ENCODE peak calls at places on chromosomes 12 and 14, in seven cellular contexts. N is natural killer cell, P is GM12865, J is PC-3, A is Peyer's patch, M is left ventricle myocardium inferior, L is AG09309. Y is an unnamed sample.

GRCh38 chr14:20482382-20482781 is 13.2 kb downstream of the PNP start:
- DNase-seq in N (no peak), P (no peak), J (no peak), A (no peak), M (no peak), L (no peak), Y (no peak)

GRCh38 chr14:30607156-30607780 is 14.9 kb upstream of the SCFD1 start:
- DNase-seq in N (no peak), P (no peak), J (no peak), A (no peak), M (no peak), L (no peak), Y (no peak)

GRCh38 chr12:126493366-126494108 is 1428.3 kb downstream of the AACS start:
- DNase-seq in N (no peak), P (no peak), J (peak), A (no peak), M (no peak), L (no peak), Y (no peak)

GRCh38 chr12:29743801-29744200 is 39.9 kb downstream of the TMTC1 start:
- DNase-seq in N (no peak), P (no peak), J (peak), A (no peak), M (no peak), L (no peak), Y (no peak)

GRCh38 chr12:57592551-57593165 is 1.7 kb downstream of the PIP4K2C start:
- DNase-seq in N (no peak), P (no peak), J (peak), A (no peak), M (no peak), L (no peak), Y (no peak)

GRCh38 chr14:101542391-101542790 is 18.9 kb upstream of the DIO3 start:
- DNase-seq in N (no peak), P (no peak), J (no peak), A (peak), M (no peak), L (no peak), Y (no peak)

GRCh38 chr12:44817687-44818086 is 58.4 kb downstream of the NELL2 start:
- DNase-seq in N (no peak), P (no peak), J (no peak), A (no peak), M (no peak), L (no peak), Y (no peak)

GRCh38 chr12:121522962-121523361 is 57.9 kb downstream of the KDM2B start:
- DNase-seq in N (no peak), P (peak), J (no peak), A (no peak), M (no peak), L (no peak), Y (no peak)

GRCh38 chr14:56905282-56905681 is 95.0 kb upstream of the OTX2 start:
- DNase-seq in N (no peak), P (no peak), J (no peak), A (no peak), M (no peak), L (no peak), Y (no peak)

GRCh38 chr12:110583137-110584059 is at the start of gene PPTC7:
- DNase-seq in N (peak), P (peak), J (peak), A (peak), M (peak), L (peak), Y (peak)

GRCh38 chr14:31090872-31091764 is 64.9 kb upstream of the STRN3 start:
- DNase-seq in N (no peak), P (no peak), J (peak), A (peak), M (no peak), L (peak), Y (no peak)

GRCh38 chr12:93010461-93010860 is 81.4 kb upstream of the EEA1 start:
- DNase-seq in N (no peak), P (no peak), J (no peak), A (no peak), M (no peak), L (no peak), Y (no peak)

GRCh38 chr14:31118892-31119291 is 88.7 kb downstream of the HECTD1 start:
- DNase-seq in N (no peak), P (no peak), J (no peak), A (no peak), M (no peak), L (no peak), Y (no peak)

GRCh38 chr12:52670961-52671360 is 9.2 kb downstream of the KRT1 start:
- DNase-seq in N (no peak), P (no peak), J (peak), A (no peak), M (no peak), L (no peak), Y (no peak)

GRCh38 chr12:88266851-88267360 is 124.8 kb downstream of the TMTC3 start:
- DNase-seq in N (no peak), P (no peak), J (no peak), A (no peak), M (no peak), L (no peak), Y (no peak)

GRCh38 chr12:9798008-9798619 is 29.2 kb upstream of the KLRF1 start:
- DNase-seq in N (no peak), P (peak), J (peak), A (peak), M (no peak), L (no peak), Y (no peak)

GRCh38 chr12:2794736-2795289 is at the start of gene FKBP4:
- DNase-seq in N (peak), P (peak), J (peak), A (peak), M (peak), L (peak), Y (peak)
- TF ChIP-seq CTCF in N (no peak), P (no peak), J (no peak), A (no peak), M (no peak), L (no peak), Y (no peak)

DNA sequence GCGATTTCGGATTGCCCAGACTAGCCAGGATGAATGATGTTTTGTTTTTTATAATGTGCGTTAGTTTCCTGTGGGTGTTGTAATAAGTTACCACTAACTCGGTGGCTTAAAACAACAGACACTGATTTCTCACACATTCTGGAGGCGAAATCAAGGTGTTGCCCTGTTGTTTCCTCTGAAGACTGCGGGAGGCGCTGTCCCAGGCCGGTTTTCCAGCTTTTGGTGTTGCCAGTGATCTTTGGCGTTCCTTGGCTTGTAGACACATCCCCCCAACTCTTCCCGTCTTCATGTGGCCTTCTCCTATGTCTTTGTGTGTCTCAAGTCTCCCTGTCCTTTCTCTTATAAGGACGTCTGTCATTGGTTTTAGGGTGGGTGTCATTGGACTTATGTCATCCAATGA is 267.7 kb downstream of the AACS start:
- DNase-seq in N (no peak), P (no peak), J (no peak), A (no peak), M (no peak), L (no peak), Y (no peak)
- TF ChIP-seq CTCF in N (no peak), P (peak), J (peak), A (no peak), M (no peak), L (no peak), Y (no peak)

DNA sequence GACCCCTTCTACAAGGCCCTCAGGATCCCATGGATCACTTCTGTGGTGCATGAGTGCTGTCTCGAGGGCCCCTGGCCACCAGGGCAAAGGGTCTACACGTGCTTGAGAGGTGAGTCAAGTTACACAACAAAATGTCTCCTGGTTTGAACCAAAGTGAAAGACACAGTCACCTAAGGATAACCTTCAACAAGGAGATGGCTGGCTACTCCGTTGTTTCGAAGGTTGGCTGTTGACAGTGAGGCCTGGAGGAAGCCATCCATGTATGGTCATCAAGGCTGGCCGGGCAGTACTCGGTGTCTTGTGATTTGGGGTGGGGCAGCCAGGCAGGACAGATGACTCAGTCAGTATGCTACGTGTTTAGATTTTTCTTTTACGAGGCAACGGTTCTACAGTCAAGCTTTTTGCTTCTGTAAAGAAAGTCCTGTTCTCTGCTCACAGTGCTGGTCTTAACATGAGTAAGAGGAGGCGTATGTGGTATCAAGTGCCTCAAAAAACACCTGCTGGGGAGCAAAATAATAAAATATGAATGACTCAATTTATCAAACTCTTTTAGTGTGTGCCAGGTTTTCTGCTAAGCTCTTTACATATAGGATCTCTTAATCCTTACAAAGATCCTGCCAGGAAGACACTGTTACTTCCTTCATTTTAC is 18.0 kb upstream of the NT5DC3 start:
- DNase-seq in N (no peak), P (no peak), J (peak), A (peak), M (peak), L (peak), Y (no peak)
- TF ChIP-seq CTCF in N (no peak), P (no peak), J (no peak), A (peak), M (no peak), L (no peak), Y (no peak)

GRCh38 chr14:35140718-35141581 is 18.6 kb downstream of the PRORP start:
- DNase-seq in N (no peak), P (peak), J (peak), A (no peak), M (no peak), L (no peak), Y (no peak)
- TF ChIP-seq CTCF in N (peak), P (peak), J (peak), A (peak), M (peak), L (no peak), Y (peak)

GRCh38 chr12:6369916-6370575 is 5.3 kb downstream of the SCNN1A start:
- DNase-seq in N (no peak), P (no peak), J (no peak), A (no peak), M (no peak), L (no peak), Y (no peak)

GRCh38 chr12:6368906-6369525 is 6.3 kb downstream of the SCNN1A start:
- DNase-seq in N (no peak), P (no peak), J (no peak), A (no peak), M (no peak), L (no peak), Y (no peak)

GRCh38 chr12:6367065-6367968 is 8.0 kb downstream of the SCNN1A start:
- DNase-seq in N (no peak), P (peak), J (peak), A (peak), M (no peak), L (no peak), Y (no peak)

GRCh38 chr12:6370576-6370935 is 4.8 kb downstream of the SCNN1A start:
- DNase-seq in N (no peak), P (no peak), J (no peak), A (no peak), M (no peak), L (no peak), Y (no peak)

GRCh38 chr12:6367969-6368892 is 7.1 kb downstream of the SCNN1A start:
- DNase-seq in N (no peak), P (peak), J (peak), A (no peak), M (no peak), L (no peak), Y (no peak)
- TF ChIP-seq CTCF in N (peak), P (no peak), J (no peak), A (no peak), M (no peak), L (no peak), Y (no peak)

DNA sequence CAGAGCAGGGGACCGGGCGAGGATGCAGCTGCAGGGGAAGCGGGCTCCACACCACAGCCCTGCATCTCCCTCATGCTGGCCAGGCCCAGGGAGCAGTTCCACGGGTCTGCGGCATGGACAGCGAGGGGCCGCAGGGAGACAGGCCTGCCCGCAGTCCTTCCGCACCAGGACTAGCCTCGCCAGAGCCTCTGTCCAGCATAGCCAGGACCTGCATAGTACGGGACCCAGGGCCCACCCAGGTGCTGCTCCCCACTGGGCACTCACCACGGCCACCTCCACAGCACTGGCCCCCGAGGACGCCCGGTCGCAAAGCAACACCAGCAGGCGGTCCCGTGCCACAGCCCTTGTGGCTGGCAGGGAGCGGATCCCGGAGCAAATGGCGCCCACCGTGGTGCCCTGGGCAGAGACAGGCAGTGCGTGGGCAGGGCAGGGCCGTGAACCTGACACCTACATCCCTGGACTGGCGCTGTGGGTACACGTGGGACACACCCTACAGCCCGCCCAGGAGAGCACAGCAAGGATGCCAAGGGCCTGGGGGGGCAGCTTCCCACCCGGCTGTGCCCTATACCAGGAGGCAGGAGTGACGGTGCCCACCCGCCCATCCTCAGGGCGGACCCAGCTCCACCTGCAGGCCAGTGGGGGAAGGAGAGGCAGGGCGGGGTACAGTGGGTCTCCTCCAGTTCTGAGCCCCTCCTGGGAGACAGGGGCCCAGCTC is 23.8 kb downstream of the JAG2 start:
- DNase-seq in N (no peak), P (no peak), J (no peak), A (no peak), M (peak), L (no peak), Y (no peak)
- TF ChIP-seq CTCF in N (no peak), P (no peak), J (peak), A (peak), M (no peak), L (no peak), Y (no peak)

GRCh38 chr14:38211258-38211735 is 3.6 kb downstream of the SSTR1 start:
- DNase-seq in N (no peak), P (no peak), J (no peak), A (no peak), M (no peak), L (no peak), Y (no peak)
- TF ChIP-seq CTCF in N (no peak), P (no peak), J (no peak), A (no peak), M (no peak), L (no peak), Y (no peak)

DNA sequence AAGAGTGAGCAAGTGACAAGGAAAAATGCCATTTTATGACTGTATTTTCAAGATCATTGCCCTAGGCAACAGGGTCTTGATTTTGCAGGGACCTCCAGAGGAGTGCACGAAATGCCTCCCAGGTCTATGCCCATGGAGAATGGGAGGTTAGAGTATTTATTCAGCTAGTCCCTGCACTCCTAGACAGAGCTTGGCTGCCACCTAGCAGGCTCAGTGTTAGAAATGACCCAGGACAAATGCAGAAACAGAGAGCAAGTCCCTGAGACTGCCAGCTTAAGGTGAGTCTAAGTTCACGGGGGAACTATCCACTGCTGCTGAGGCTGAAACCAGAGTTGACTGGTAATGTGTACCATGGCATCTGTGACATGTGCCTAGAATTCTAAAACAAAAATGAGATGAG is 506.4 kb downstream of the MED13L start:
- DNase-seq in N (no peak), P (no peak), J (peak), A (peak), M (no peak), L (no peak), Y (no peak)
- TF ChIP-seq CTCF in N (no peak), P (no peak), J (peak), A (peak), M (peak), L (peak), Y (no peak)

DNA sequence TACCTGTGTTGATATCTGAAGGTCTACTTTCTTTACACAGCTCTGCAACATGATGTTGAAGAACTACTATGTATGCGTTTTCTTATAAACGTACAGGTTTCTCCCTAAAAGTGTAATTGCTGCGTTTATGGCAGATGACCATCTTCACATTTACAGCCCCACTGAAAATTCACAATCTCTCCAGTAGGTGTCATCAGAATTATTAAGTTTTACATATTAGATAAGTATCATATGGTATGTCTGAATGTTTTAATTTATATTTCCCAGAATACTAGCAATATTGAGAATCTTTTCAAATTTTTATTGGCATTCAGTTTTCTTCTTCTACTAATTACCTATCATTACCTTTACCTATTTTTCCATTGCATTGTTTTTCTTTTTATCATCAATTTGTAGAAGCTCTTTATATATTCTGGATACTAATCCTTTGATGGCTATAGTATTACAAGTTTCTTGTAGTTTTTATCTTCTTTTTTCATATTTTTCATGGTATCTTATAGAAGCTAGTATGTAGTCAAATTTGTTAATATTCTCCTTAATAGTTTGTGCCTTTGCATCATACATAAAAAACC is 123.5 kb downstream of the CAPZA3 start:
- DNase-seq in N (no peak), P (peak), J (peak), A (no peak), M (no peak), L (no peak), Y (no peak)
- TF ChIP-seq CTCF in N (peak), P (peak), J (peak), A (peak), M (peak), L (peak), Y (no peak)

Y was measured in activated B cell treated with CpG ODN at 0.5 μM for 24 hours.